ENCODE peak calls at places on chromosomes 4 and X, in seven cellular contexts. Z is A549, R is heart left ventricle, W is transverse colon, F is GM12892, M is K562, N is stomach. G is an unnamed sample.

GRCh38 chrX:16839224-16839851 is 30.8 kb downstream of the RBBP7 start:
- DNase-seq in F (no peak), Z (no peak), M (peak), W (no peak), N (no peak), R (no peak), G (no peak)

GRCh38 chr4:99024481-99025275 is 29.2 kb downstream of the METAP1 start:
- DNase-seq in F (no peak), W (peak), Z (no peak), R (peak), M (peak), N (no peak), G (no peak)

GRCh38 chr4:75708218-75708691 is 16.1 kb upstream of the USO1 start:
- DNase-seq in M (peak), F (no peak), W (peak), R (no peak), N (no peak), Z (no peak), G (no peak)

GRCh38 chrX:115449742-115450141 is 111.2 kb upstream of the PLS3 start:
- DNase-seq in Z (no peak), N (peak), F (no peak), R (peak), M (peak), W (no peak), G (peak)

GRCh38 chr4:166017804-166018203 is 144.8 kb downstream of the TLL1 start:
- DNase-seq in Z (no peak), R (no peak), M (no peak), N (no peak), W (no peak), F (no peak), G (no peak)

GRCh38 chrX:29308726-29309125 is 721.5 kb downstream of the IL1RAPL1 start:
- DNase-seq in R (no peak), M (no peak), F (no peak), N (no peak), W (no peak), Z (no peak), G (no peak)

GRCh38 chrX:40012039-40012799 is 85.5 kb downstream of the BCOR start:
- DNase-seq in N (peak), W (peak), M (no peak), Z (no peak), R (peak), F (no peak), G (peak)

GRCh38 chr4:156321203-156321602 is 367.5 kb upstream of the CTSO start:
- DNase-seq in F (no peak), N (no peak), Z (no peak), M (no peak), R (no peak), W (no peak), G (no peak)

GRCh38 chr4:26731342-26731741 is 129.3 kb upstream of the STIM2 start:
- DNase-seq in W (no peak), R (no peak), N (no peak), Z (no peak), F (peak), M (no peak), G (no peak)

GRCh38 chr4:23163649-23164436 is 471.1 kb downstream of the GBA3 start:
- DNase-seq in F (no peak), R (no peak), W (no peak), N (no peak), M (no peak), Z (no peak), G (no peak)

GRCh38 chrX:24506082-24506481 is 41.0 kb downstream of the PDK3 start:
- DNase-seq in N (no peak), M (peak), R (no peak), Z (no peak), F (no peak), W (no peak), G (no peak)

GRCh38 chr4:121789960-121790829 is 10.9 kb upstream of the EXOSC9 start:
- DNase-seq in W (no peak), N (no peak), F (no peak), R (no peak), Z (no peak), M (peak), G (no peak)

GRCh38 chrX:69028006-69028760 is 137.1 kb downstream of the PJA1 start:
- DNase-seq in R (no peak), N (no peak), M (no peak), W (no peak), F (no peak), Z (no peak), G (no peak)

GRCh38 chr4:79217043-79217442 is 108.8 kb downstream of the NAA11 start:
- DNase-seq in R (no peak), F (no peak), N (no peak), W (no peak), Z (no peak), M (no peak), G (no peak)

GRCh38 chr4:18689308-18689915 is 667.9 kb upstream of the LCORL start:
- DNase-seq in Z (peak), W (peak), F (no peak), R (no peak), M (peak), N (peak), G (peak)

GRCh38 chr4:147862043-147862692 is 130.3 kb downstream of the ARHGAP10 start:
- DNase-seq in Z (no peak), W (no peak), N (no peak), R (no peak), F (no peak), M (no peak), G (peak)

GRCh38 chr4:161554372-161554990 is 609.3 kb downstream of the FSTL5 start:
- DNase-seq in F (no peak), W (no peak), N (no peak), Z (no peak), R (no peak), M (no peak), G (no peak)

GRCh38 chr4:148258526-148258925 is 183.7 kb downstream of the NR3C2 start:
- DNase-seq in Z (no peak), W (no peak), F (no peak), M (no peak), R (no peak), N (no peak), G (no peak)

GRCh38 chr4:176584031-176584430 is 208.7 kb downstream of the VEGFC start:
- DNase-seq in Z (no peak), M (no peak), R (no peak), N (no peak), W (no peak), F (no peak), G (no peak)

GRCh38 chrX:9342581-9343051 is 122.2 kb upstream of the TBL1X start:
- DNase-seq in N (peak), R (peak), M (peak), Z (peak), W (peak), F (no peak), G (peak)

GRCh38 chr4:46277165-46277951 is 112.6 kb downstream of the GABRA2 start:
- DNase-seq in Z (no peak), N (no peak), F (no peak), M (no peak), R (no peak), W (no peak), G (no peak)

GRCh38 chrX:20067709-20068315 is 48.9 kb downstream of the MAP7D2 start:
- DNase-seq in R (peak), W (peak), F (no peak), M (peak), N (peak), Z (peak), G (peak)

GRCh38 chr4:17817027-17817426 is 6.2 kb downstream of the NCAPG start:
- DNase-seq in M (peak), F (no peak), W (no peak), R (no peak), Z (no peak), N (no peak), G (no peak)

GRCh38 chr4:6123116-6123515 is 77.2 kb downstream of the JAKMIP1 start:
- DNase-seq in W (no peak), R (no peak), Z (no peak), M (no peak), N (peak), F (no peak), G (no peak)

GRCh38 chrX:24124227-24124799 is 25.2 kb upstream of the ZFX start:
- DNase-seq in W (no peak), F (no peak), M (no peak), Z (no peak), N (no peak), R (no peak), G (no peak)

GRCh38 chr4:123121241-123121907 is 199.0 kb upstream of the NUDT6 start:
- DNase-seq in F (no peak), Z (no peak), W (no peak), N (no peak), M (no peak), R (no peak), G (no peak)

GRCh38 chr4:13821522-13821921 is 194.0 kb upstream of the BOD1L1 start:
- DNase-seq in R (no peak), F (no peak), Z (no peak), M (no peak), N (no peak), W (no peak), G (no peak)

GRCh38 chrX:40579880-40580536 is 762 bp upstream of the ATP6AP2 start:
- DNase-seq in Z (peak), F (no peak), N (no peak), R (no peak), M (no peak), W (no peak), G (no peak)

GRCh38 chr4:52704676-52705075 is 45.6 kb upstream of the USP46 start:
- DNase-seq in F (no peak), R (no peak), Z (no peak), N (no peak), M (no peak), W (no peak), G (no peak)

GRCh38 chr4:15303052-15303641 is 124.7 kb upstream of the C1QTNF7 start:
- DNase-seq in N (no peak), M (no peak), F (no peak), Z (peak), R (no peak), W (no peak), G (no peak)

GRCh38 chr4:6770581-6771228 is 11.8 kb upstream of the KIAA0232 start:
- DNase-seq in Z (no peak), M (no peak), N (no peak), R (no peak), F (no peak), W (no peak), G (no peak)

GRCh38 chrX:72685810-72686465 is 28.2 kb downstream of the PHKA1 start:
- DNase-seq in W (no peak), N (no peak), R (no peak), Z (no peak), F (no peak), M (no peak), G (no peak)

GRCh38 chr4:38785901-38786402 is 3.2 kb upstream of the TLR10 start:
- DNase-seq in M (no peak), N (no peak), Z (no peak), W (no peak), F (no peak), R (no peak), G (no peak)

GRCh38 chr4:131632877-131633276 is 1516.2 kb upstream of the PCDH10 start:
- DNase-seq in F (no peak), Z (no peak), N (no peak), R (no peak), W (no peak), M (no peak), G (no peak)

GRCh38 chr4:48546336-48546735 is 56.3 kb downstream of the ZAR1 start:
- DNase-seq in F (no peak), Z (no peak), R (no peak), N (no peak), M (peak), W (no peak), G (peak)

GRCh38 chrX:72269671-72270251 is 7.3 kb downstream of the RPS4X start:
- DNase-seq in Z (no peak), R (peak), W (no peak), F (no peak), M (peak), N (no peak), G (peak)

GRCh38 chr4:122243785-122244184 is 91.7 kb downstream of the BLTP1 start:
- DNase-seq in M (no peak), R (no peak), N (no peak), Z (no peak), W (no peak), F (no peak), G (no peak)

GRCh38 chrX:153741446-153741845 is 16.8 kb downstream of the ABCD1 start:
- DNase-seq in F (no peak), R (no peak), W (no peak), M (no peak), N (no peak), Z (no peak), G (no peak)

GRCh38 chr4:48602222-48602621 is 112.2 kb downstream of the ZAR1 start:
- DNase-seq in Z (no peak), N (no peak), W (no peak), R (no peak), F (no peak), M (no peak), G (no peak)

GRCh38 chr4:36226430-36227227 is 17.7 kb downstream of the ARAP2 start:
- DNase-seq in R (no peak), M (no peak), W (no peak), N (no peak), Z (no peak), F (no peak), G (no peak)

GRCh38 chr4:82372874-82373815 is 646 bp downstream of the HNRNPD start:
- DNase-seq in Z (peak), W (peak), N (peak), R (peak), F (peak), M (peak), G (peak)
- TF ChIP-seq POLR2A in Z (no peak), W (no peak), N (no peak), R (no peak), F (no peak), M (peak), G (no peak)

DNA sequence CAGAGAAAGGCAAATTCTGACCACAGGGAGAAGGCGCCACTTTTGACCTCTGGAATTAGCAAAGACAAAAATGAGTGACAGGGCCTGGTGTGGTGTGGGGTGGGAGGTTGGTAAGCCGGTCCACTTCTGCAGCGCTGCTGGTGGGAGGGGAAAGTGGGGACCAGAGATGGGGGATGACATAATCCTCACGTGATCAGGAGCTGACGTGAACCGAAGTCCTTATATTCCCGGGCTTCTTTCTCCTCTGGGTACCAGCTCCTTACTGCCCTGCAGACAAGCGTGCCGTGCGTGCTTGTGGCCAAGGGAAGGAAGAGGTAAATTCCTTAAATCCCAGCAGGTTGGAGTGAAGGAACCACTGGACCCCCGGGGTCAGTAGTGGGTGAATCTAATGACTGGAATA is at the start of gene TCEAL7:
- DNase-seq in Z (no peak), R (no peak), W (no peak), M (no peak), F (no peak), N (no peak), G (no peak)
- TF ChIP-seq POLR2A in Z (no peak), R (no peak), W (no peak), M (no peak), F (no peak), N (no peak), G (no peak)

GRCh38 chrX:1380672-1381233 is 11.2 kb downstream of the SLC25A6 start:
- DNase-seq in N (peak), W (no peak), Z (no peak), M (no peak), R (no peak), F (no peak), G (no peak)
- TF ChIP-seq POLR2A in N (no peak), W (peak), Z (no peak), M (no peak), R (no peak), F (peak), G (no peak)

GRCh38 chr4:25234390-25235367 is 846 bp downstream of the PI4K2B start:
- DNase-seq in N (peak), F (peak), R (peak), M (peak), W (peak), Z (peak), G (peak)

GRCh38 chr4:25233194-25233593 is 639 bp upstream of the PI4K2B start:
- DNase-seq in M (no peak), F (no peak), Z (no peak), N (no peak), R (no peak), W (no peak), G (no peak)

GRCh38 chr4:25236971-25237370 is 3.1 kb downstream of the PI4K2B start:
- DNase-seq in W (no peak), M (no peak), F (no peak), N (no peak), Z (no peak), R (no peak), G (no peak)

GRCh38 chr4:25235401-25235800 is 1.6 kb downstream of the PI4K2B start:
- DNase-seq in R (no peak), F (no peak), W (no peak), Z (no peak), N (no peak), M (no peak), G (no peak)

GRCh38 chr4:25233737-25234389 is at the start of gene PI4K2B:
- DNase-seq in R (peak), F (peak), Z (peak), M (peak), W (peak), N (peak), G (peak)
- TF ChIP-seq POLR2A in R (peak), F (peak), Z (peak), M (peak), W (peak), N (no peak), G (peak)

DNA sequence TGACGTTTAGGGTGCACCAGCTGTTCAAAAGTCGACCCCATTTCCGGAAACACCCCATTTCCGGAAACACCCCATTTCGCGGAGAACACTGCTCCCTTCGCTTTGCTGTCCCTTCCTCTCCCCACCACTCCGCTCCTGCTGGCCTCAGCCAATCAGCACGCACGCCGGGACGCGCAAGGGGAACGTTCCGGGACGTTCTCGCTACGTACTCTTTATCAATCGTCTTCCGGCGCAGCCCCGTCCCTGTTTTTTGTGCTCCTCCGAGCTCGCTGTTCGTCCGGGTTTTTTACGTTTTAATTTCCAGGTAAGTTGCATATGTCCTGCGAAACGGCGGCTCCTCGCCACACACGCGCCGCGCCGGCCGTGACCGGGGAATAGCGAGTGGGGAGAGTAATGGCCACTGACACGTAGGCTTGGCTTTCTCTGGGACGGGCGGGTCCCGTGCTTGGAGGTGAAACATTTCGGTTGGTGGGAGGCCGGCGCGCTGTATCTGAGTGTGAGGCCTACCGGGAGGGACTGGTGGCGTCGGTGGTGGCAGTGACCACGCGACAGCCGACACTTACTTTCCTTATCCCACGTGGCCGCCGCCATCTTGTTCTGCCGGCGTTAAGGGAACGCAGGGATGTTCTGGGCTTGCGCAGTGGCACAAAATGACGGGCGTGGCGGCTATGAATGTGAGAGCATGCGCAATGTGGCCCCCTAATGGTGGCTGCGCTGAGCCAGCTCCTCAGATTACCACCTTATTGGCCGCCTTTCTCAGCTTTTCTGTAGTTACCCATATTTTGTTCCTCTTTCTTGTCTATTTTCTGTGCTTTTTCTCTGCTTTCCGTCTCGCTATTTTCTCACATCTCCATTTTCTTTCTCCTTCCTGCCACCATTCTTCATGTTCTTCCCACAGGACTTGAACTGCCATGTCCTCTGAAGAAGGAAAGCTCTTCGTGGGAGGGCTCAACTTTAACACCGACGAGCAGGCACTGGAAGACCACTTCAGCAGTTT is at the start of gene RBM3:
- DNase-seq in W (peak), R (peak), Z (peak), N (peak), M (peak), F (peak), G (peak)
- TF ChIP-seq POLR2A in W (peak), R (peak), Z (peak), N (peak), M (peak), F (peak), G (peak)

GRCh38 chrX:64394874-64395567 is at the start of gene MTMR8:
- DNase-seq in F (peak), N (peak), Z (peak), W (peak), M (peak), R (peak), G (peak)
- TF ChIP-seq POLR2A in F (no peak), N (no peak), Z (no peak), W (peak), M (peak), R (no peak), G (no peak)

GRCh38 chrX:7116081-7116480 is 31.4 kb upstream of the STS start:
- DNase-seq in R (no peak), M (no peak), W (no peak), Z (no peak), N (no peak), F (no peak), G (no peak)
- TF ChIP-seq POLR2A in R (no peak), M (no peak), W (no peak), Z (no peak), N (no peak), F (no peak), G (no peak)

DNA sequence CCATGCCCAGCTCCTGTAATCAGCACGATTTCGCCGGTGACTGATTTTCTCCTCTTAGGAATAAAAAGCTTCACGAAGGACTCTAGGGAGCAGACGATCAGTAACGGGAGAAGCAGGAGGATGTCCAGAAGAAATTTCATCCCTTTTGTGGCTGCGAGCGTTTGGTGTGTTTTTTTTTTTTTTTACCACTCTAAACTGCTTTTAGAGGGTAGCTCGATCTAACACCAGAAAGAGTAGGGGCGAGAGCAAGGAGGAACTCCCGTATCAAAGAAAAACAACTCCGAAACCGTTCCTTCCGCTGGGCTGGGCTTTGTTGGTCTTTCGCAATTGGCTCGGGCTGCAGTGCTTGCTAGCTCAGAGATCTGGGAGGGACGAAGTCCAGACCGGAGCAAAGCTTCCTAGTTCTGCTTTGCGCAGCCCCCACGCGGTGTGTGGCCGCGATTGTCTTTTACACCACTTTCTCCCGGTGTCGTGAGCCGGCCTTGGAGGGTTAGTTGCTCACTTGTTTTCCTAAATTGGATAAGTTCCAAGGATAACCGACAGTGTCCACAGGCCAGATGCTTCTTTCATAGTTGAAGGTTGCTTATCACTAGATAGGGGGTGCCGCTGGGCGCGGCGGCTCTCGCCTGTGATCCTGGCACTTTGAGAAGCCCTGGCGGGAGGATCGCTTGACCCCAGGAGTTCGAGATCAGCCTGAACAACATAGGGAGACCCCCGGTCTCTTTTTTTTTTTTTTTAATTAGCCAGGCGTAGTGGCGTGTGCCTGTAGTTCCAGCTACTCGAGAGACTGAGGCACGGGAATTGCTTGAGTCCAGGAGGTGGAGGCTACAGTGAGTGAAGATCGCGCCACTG is at the start of gene HSD17B11:
- DNase-seq in M (peak), W (peak), N (peak), F (peak), R (peak), Z (peak), G (peak)
- TF ChIP-seq POLR2A in M (peak), W (peak), N (no peak), F (peak), R (peak), Z (peak), G (peak)

GRCh38 chr4:158376441-158376840 is 145.2 kb upstream of the RXFP1 start:
- DNase-seq in F (no peak), R (no peak), M (no peak), N (no peak), Z (no peak), W (no peak), G (no peak)
- TF ChIP-seq POLR2A in F (no peak), R (no peak), M (no peak), N (no peak), Z (no peak), W (no peak), G (no peak)

GRCh38 chr4:2261853-2262144 is at the start of gene MXD4:
- DNase-seq in W (no peak), F (no peak), M (no peak), N (no peak), R (no peak), Z (no peak), G (no peak)
- TF ChIP-seq POLR2A in W (no peak), F (no peak), M (no peak), N (no peak), R (no peak), Z (peak), G (peak)